ENCODE peak calls at places on chromosomes 3 and 15, in eight cellular contexts. V is dorsolateral prefrontal cortex, K is esophagus squamous epithelium, L is cardiac muscle cell, X is fibroblast of lung, H is endodermal cell, F is aorta, P is adrenal gland. Q is an unnamed sample.

GRCh38 chr3:160755776-160756304 is at the start of gene PPM1L:
- DNase-seq in V (peak), K (peak), L (peak), X (peak), H (peak), F (peak), P (peak), Q (peak)

GRCh38 chr3:190641564-190641963 is 127.7 kb downstream of the IL1RAP start:
- DNase-seq in V (no peak), K (no peak), L (no peak), X (no peak), H (no peak), F (no peak), P (no peak), Q (no peak)

GRCh38 chr3:186287723-186288122 is 74.3 kb downstream of the DGKG start:
- DNase-seq in V (no peak), K (no peak), L (no peak), X (peak), H (no peak), F (no peak), P (no peak), Q (peak)

GRCh38 chr3:191775451-191776233 is 314.7 kb downstream of the PYDC2 start:
- DNase-seq in V (no peak), K (no peak), L (no peak), X (peak), H (no peak), F (no peak), P (no peak), Q (no peak)

GRCh38 chr3:171465768-171466167 is 5.6 kb upstream of the TNIK start:
- DNase-seq in V (no peak), K (no peak), L (no peak), X (no peak), H (no peak), F (no peak), P (no peak), Q (no peak)

GRCh38 chr3:42051384-42052131 is 39.6 kb upstream of the TRAK1 start:
- DNase-seq in V (no peak), K (no peak), L (no peak), X (peak), H (no peak), F (no peak), P (peak), Q (peak)

GRCh38 chr15:59436774-59437472 is 1.1 kb upstream of the FAM81A start:
- DNase-seq in V (no peak), K (no peak), L (peak), X (no peak), H (no peak), F (no peak), P (no peak), Q (peak)

GRCh38 chr15:25671132-25671531 is 192.0 kb downstream of the ATP10A start:
- DNase-seq in V (no peak), K (no peak), L (peak), X (peak), H (no peak), F (no peak), P (no peak), Q (no peak)

GRCh38 chr3:37457392-37458065 is 283.1 kb upstream of the LRRFIP2 start:
- DNase-seq in V (no peak), K (no peak), L (peak), X (no peak), H (peak), F (no peak), P (peak), Q (no peak)

GRCh38 chr15:20349774-20350498 is 191.7 kb downstream of the GOLGA6L6 start:
- DNase-seq in V (peak), K (no peak), L (no peak), X (no peak), H (no peak), F (peak), P (no peak), Q (no peak)

DNA sequence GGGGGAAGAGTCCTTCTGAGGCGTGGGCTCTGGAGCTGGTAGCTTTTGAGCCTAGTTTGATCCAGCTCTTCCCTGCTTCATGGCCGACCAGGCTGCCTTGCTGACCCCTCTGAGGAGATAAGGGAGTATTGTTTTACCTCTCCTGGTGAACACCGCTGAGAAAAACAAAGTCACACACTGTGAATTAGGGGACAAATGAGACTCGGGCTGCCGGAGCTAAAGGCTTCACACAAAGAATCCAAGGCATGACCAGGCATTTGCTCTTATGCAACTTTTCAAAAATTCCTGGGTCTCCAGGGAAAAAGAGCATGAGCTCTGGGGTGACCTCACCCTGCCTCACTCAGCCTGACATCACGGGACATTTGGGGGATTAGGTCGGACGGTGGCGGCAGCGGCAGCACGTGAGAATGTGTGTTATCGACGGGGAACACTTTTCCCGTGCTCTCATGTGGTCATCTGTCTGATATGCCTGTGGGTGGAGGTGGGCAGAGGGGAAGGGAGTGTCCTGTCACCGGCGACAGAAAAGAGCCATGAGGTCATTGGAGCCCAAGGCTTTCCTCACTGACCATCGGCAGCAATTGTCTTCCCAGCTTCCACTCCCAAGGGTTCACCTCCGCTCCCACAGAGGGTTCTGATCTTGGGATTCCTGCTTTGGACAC is 61.0 kb downstream of the TMEM44 start:
- DNase-seq in V (no peak), K (no peak), L (peak), X (peak), H (peak), F (peak), P (peak), Q (peak)
- H3K4me3 ChIP-seq in V (no peak), K (no peak), L (no peak), X (no peak), H (no peak), F (no peak), P (no peak), Q (no peak)

DNA sequence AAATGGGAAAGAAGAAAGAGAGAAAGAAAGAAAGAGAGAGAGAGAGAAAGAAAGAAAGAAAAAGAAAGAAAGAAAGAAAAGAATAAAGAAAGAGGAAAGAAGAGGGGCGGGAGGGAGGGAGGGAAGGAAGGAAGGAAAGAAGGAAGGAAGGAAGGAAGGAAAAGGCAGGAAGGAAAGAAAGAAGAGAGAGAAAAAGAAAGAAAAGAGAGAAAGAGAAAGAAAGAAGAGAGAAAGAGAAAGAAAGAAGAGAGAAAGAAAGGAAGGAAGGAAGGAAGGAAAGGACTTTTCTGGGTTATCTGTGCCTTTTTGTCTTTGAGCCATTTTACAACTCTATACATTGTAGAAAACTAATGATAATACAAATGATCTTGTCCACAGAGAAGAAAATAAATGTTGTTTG is 136.6 kb upstream of the SMAD3 start:
- DNase-seq in V (no peak), K (no peak), L (no peak), X (no peak), H (no peak), F (no peak), P (no peak), Q (no peak)
- H3K4me3 ChIP-seq in V (no peak), K (no peak), L (no peak), X (no peak), H (peak), F (no peak), P (no peak), Q (no peak)

GRCh38 chr15:75335313-75335704 is 554 bp upstream of the COMMD4 start:
- DNase-seq in V (no peak), K (no peak), L (no peak), X (no peak), H (no peak), F (no peak), P (no peak), Q (no peak)
- H3K4me3 ChIP-seq in V (peak), K (peak), L (peak), X (peak), H (peak), F (no peak), P (no peak), Q (peak)

DNA sequence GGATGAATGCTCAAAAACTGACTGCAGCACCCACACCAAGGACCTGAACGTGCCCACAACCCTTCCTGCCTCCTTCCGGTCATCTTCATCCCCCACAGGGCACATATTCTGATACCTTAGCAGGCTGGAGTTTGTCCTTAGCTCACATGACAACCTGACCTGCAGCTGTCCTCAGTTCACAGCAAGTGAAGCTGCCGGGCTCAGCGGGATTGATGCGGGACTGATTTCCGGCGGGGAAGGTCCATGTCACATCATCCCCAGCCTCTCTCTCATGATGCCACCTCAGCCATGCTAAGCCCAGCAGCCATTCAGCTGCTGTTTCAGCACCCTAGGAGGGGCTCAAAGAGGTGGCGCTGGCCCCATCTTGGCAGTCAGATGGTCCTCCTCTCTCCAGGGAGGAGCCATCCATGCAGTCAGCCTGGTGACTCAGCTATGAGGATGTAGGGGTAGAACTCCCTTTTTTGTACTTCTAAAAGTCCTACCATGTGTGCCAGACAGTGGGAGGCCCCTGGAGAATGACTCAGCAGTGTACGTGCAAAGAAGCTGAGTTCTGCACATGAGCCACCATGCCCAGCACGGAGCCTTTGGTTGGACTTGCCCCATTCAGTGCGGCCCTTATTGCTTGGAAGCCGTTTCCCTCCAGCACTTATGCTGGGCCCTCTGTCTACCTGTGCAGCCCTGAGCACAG is 9.5 kb downstream of the CA12 start:
- DNase-seq in V (no peak), K (no peak), L (no peak), X (peak), H (no peak), F (peak), P (no peak), Q (peak)
- H3K4me3 ChIP-seq in V (no peak), K (no peak), L (no peak), X (no peak), H (no peak), F (no peak), P (no peak), Q (no peak)

DNA sequence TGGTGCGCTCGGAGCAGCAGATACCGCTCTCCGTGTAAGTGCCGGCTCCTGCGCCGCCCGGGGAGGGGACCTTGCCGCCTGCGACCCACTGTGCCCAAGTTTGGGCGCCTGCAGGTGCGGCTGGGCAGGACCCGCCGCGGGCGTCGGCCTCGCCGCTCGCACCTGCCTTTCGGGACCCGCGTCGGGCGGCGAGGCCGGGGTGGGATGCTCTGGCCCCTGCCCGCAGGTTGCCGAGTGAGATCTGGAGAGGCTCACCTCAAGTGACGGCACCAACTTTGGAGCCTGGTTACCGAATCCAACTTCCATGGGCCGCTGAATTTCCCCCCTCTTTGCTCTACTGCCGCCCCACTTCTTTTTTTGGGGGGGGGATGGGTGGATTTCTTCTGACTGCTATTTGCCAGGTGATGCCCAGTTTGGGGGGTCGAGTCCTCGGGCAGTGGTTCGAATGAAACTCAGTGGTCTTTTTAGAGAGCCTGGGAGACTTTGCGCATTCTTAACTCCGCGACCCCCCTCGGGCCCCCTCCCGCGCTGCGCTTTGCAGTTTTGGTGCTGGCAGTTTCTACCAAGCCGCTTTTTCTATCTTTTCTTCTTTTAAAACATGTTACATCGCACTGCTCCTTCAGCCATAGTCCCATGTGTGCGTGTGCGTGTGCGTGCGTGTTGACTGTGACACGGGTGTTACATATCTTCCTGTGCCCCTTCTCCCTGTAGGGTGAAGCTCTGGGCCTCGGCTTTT is 618 bp downstream of the CACNA2D3 start:
- DNase-seq in V (no peak), K (no peak), L (no peak), X (no peak), H (peak), F (no peak), P (no peak), Q (no peak)
- H3K4me3 ChIP-seq in V (peak), K (peak), L (peak), X (no peak), H (peak), F (peak), P (no peak), Q (no peak)

DNA sequence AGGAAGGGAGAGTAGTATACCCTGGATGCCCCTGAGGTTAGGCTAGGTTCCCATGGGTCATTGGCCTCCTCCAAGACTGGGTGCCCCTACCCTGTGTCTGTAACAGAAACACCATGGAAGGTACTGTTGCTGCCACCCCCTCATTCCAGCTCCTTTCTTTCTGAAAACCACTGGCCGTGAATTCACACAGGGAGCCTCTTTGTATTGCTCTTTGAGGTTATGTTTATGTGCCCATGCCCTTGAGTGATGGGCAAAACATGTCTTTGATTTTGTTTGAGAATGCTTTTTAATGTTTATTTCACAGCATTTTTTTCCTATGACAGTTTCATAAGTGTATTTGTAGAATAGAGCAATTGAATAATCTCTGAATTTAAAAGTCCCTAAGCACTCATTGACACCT is 79.7 kb downstream of the RARB start:
- DNase-seq in V (no peak), K (no peak), L (no peak), X (no peak), H (no peak), F (no peak), P (no peak), Q (no peak)
- H3K4me3 ChIP-seq in V (no peak), K (no peak), L (no peak), X (no peak), H (no peak), F (no peak), P (no peak), Q (no peak)

DNA sequence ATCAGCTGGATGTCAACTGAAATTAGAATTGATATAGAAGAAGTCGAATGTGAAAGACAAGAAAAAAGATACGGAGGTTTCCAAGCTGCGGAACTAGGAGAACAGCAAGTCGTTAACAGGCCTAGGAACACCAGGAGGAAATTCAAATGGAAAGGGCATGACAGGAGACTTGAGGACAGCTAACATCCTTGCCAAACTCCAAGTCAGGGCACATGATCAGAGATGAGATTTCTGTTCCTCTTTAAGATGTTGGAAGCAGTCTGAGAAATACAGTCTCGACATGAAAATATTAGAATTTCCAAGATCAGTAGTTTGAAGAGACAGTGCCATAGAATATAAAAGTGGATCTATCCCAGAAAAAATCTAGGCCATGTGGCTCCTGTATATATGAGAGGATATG is 5.0 kb downstream of the MYO5A start:
- DNase-seq in V (no peak), K (no peak), L (no peak), X (no peak), H (no peak), F (no peak), P (no peak), Q (no peak)
- H3K4me3 ChIP-seq in V (no peak), K (no peak), L (no peak), X (no peak), H (no peak), F (no peak), P (no peak), Q (no peak)

Q was measured in foreskin fibroblast.